ENCODE peak calls at places on chromosomes 7 and 10, in eight cellular contexts. S is BE2C; K is brain microvascular endothelial cell; C is PC-3; H is C1 segment of cervical spinal cord; F is stimulated activated CD4-positive, alpha-beta T cell treated with anti-CD3 and anti-CD28 coated beads, Interleukin-2, amount 100 ng/mL, for 48 hours; T is stimulated activated effector memory CD8-positive, alpha-beta T cell treated with anti-CD3 and anti-CD28 coated beads, Interleukin-12 subunit alpha, Interleukin-12 subunit beta, amount 100 ng/mL, for 72 hours; G is Calu3. N is an unnamed sample.
A peak's percentile ranks its signal among the peaks of the same experiment; 100 is the strongest.

GRCh38 chr10:129440247-129440646 is 26.8 kb upstream of the MGMT start:
- DNase-seq in S (no peak), K (no peak), C (no peak), H (no peak), F (no peak), T (no peak), G (no peak), N (no peak)

GRCh38 chr7:97145068-97145467 is 27.6 kb downstream of the SDHAF3 start:
- DNase-seq in S (no peak), K (no peak), C (peak; percentile 61), H (no peak), F (no peak), T (no peak), G (no peak), N (peak; percentile 1)

GRCh38 chr10:33899578-33900531 is 565.4 kb upstream of the NRP1 start:
- DNase-seq in S (no peak), K (no peak), C (peak; percentile 99), H (no peak), F (no peak), T (no peak), G (no peak), N (no peak)

GRCh38 chr10:91799580-91799975 is 1.4 kb downstream of the TNKS2 start:
- DNase-seq in S (no peak), K (no peak), C (peak; percentile 61), H (no peak), F (no peak), T (no peak), G (no peak), N (no peak)

GRCh38 chr7:116218747-116219146 is 8.4 kb downstream of the TES start:
- DNase-seq in S (no peak), K (no peak), C (no peak), H (no peak), F (no peak), T (no peak), G (no peak), N (no peak)

GRCh38 chr7:130273081-130273699 is 6.5 kb downstream of the CPA2 start:
- DNase-seq in S (no peak), K (no peak), C (no peak), H (peak; percentile 39), F (no peak), T (no peak), G (no peak), N (peak; percentile 56)

GRCh38 chr7:143407296-143408246 is 1.1 kb downstream of the EPHA1 start:
- DNase-seq in S (no peak), K (no peak), C (peak; percentile 68), H (no peak), F (no peak), T (no peak), G (no peak), N (no peak)

GRCh38 chr7:81339946-81340345 is 421.1 kb upstream of the SEMA3C start:
- DNase-seq in S (no peak), K (no peak), C (no peak), H (no peak), F (no peak), T (no peak), G (no peak), N (no peak)

GRCh38 chr7:22647451-22648257 is 79.3 kb upstream of the IL6 start:
- DNase-seq in S (no peak), K (peak; percentile 96), C (peak; percentile 53), H (no peak), F (no peak), T (no peak), G (no peak), N (peak; percentile 73)

GRCh38 chr7:80711521-80711920 is 73.1 kb downstream of the CD36 start:
- DNase-seq in S (no peak), K (no peak), C (peak; percentile 49), H (no peak), F (no peak), T (no peak), G (no peak), N (peak; percentile 56)

GRCh38 chr7:77351539-77352004 is 64.6 kb downstream of the GSAP start:
- DNase-seq in S (no peak), K (no peak), C (no peak), H (no peak), F (peak; percentile 24), T (peak; percentile 25), G (no peak), N (no peak)

GRCh38 chr7:131157530-131158243 is 170.0 kb upstream of the MKLN1 start:
- DNase-seq in S (no peak), K (no peak), C (no peak), H (no peak), F (no peak), T (no peak), G (no peak), N (no peak)

GRCh38 chr7:45138433-45139267 is 18.9 kb upstream of the RAMP3 start:
- DNase-seq in S (no peak), K (no peak), C (no peak), H (no peak), F (no peak), T (no peak), G (no peak), N (no peak)

GRCh38 chr10:106565546-106565945 is 599.0 kb downstream of the SORCS1 start:
- DNase-seq in S (no peak), K (no peak), C (peak; percentile 78), H (no peak), F (no peak), T (no peak), G (no peak), N (peak; percentile 54)

GRCh38 chr7:82595176-82595575 is 151.6 kb upstream of the CACNA2D1 start:
- DNase-seq in S (no peak), K (no peak), C (no peak), H (no peak), F (no peak), T (no peak), G (no peak), N (no peak)

GRCh38 chr10:70480254-70480861 is 1.8 kb downstream of the PALD1 start:
- DNase-seq in S (no peak), K (no peak), C (no peak), H (no peak), F (no peak), T (no peak), G (no peak), N (no peak)

GRCh38 chr10:78614744-78615143 is 454.0 kb upstream of the ZMIZ1 start:
- DNase-seq in S (no peak), K (no peak), C (no peak), H (no peak), F (no peak), T (no peak), G (no peak), N (no peak)

GRCh38 chr7:151439855-151440798 is at the start of gene CRYGN:
- DNase-seq in S (no peak), K (no peak), C (no peak), H (no peak), F (no peak), T (no peak), G (no peak), N (no peak)

GRCh38 chr10:88890681-88891371 is 10.8 kb downstream of the STAMBPL1 start:
- DNase-seq in S (no peak), K (no peak), C (no peak), H (no peak), F (no peak), T (no peak), G (no peak), N (no peak)

GRCh38 chr7:132368246-132368900 is 207.9 kb downstream of the PLXNA4 start:
- DNase-seq in S (no peak), K (no peak), C (no peak), H (no peak), F (no peak), T (no peak), G (no peak), N (no peak)

GRCh38 chr7:75642810-75643486 is 95.8 kb downstream of the HIP1 start:
- DNase-seq in S (peak; percentile 62), K (peak; percentile 61), C (peak; percentile 85), H (no peak), F (peak; percentile 54), T (peak; percentile 54), G (peak; percentile 47), N (no peak)

GRCh38 chr7:143882020-143882610 is 19.9 kb downstream of the TCAF1 start:
- DNase-seq in S (peak; percentile 74), K (peak; percentile 46), C (no peak), H (peak; percentile 80), F (no peak), T (no peak), G (no peak), N (peak; percentile 78)

GRCh38 chr10:77949167-77949566 is 22.6 kb upstream of the DLG5 start:
- DNase-seq in S (peak; percentile 17), K (peak; percentile 42), C (peak; percentile 100), H (no peak), F (no peak), T (no peak), G (peak; percentile 87), N (no peak)

GRCh38 chr10:78470267-78471103 is 436.8 kb downstream of the RPS24 start:
- DNase-seq in S (no peak), K (no peak), C (peak; percentile 100), H (no peak), F (no peak), T (no peak), G (no peak), N (no peak)

GRCh38 chr10:71964669-71965515 is 697 bp downstream of the CHST3 start:
- DNase-seq in S (peak; percentile 57), K (peak; percentile 53), C (peak; percentile 66), H (no peak), F (no peak), T (no peak), G (peak; percentile 61), N (no peak)

N was measured in skeletal muscle cell.